ENCODE peak calls at places on chromosome 17, in eight cellular contexts. One of them, this sample, is unnamed.

GRCh38 chr17:79971651-79972050 is 64.0 kb downstream of the TBC1D16 start:
- DNase-seq in endothelial cell of umbilical vein: no peak
- DNase-seq in GM12878: no peak
- DNase-seq in stomach: no peak
- DNase-seq in HCT116: no peak
- DNase-seq in GM23338: no peak
- DNase-seq in breast epithelium: peak
- DNase-seq in prostate gland: no peak
- DNase-seq in this sample: no peak

GRCh38 chr17:41695954-41696720 is 7.5 kb downstream of the EIF1 start:
- DNase-seq in endothelial cell of umbilical vein: peak
- DNase-seq in GM12878: no peak
- DNase-seq in stomach: peak
- DNase-seq in HCT116: peak
- DNase-seq in GM23338: peak
- DNase-seq in breast epithelium: no peak
- DNase-seq in prostate gland: no peak
- DNase-seq in this sample: peak

GRCh38 chr17:77316191-77316641 is 175.4 kb downstream of the SEC14L1 start:
- DNase-seq in endothelial cell of umbilical vein: no peak
- DNase-seq in GM12878: no peak
- DNase-seq in stomach: no peak
- DNase-seq in HCT116: no peak
- DNase-seq in GM23338: peak
- DNase-seq in breast epithelium: no peak
- DNase-seq in prostate gland: no peak
- DNase-seq in this sample: no peak

GRCh38 chr17:73942668-73943415 is 260.6 kb upstream of the RPL38 start:
- DNase-seq in endothelial cell of umbilical vein: no peak
- DNase-seq in GM12878: no peak
- DNase-seq in stomach: no peak
- DNase-seq in HCT116: no peak
- DNase-seq in GM23338: no peak
- DNase-seq in breast epithelium: no peak
- DNase-seq in prostate gland: no peak
- DNase-seq in this sample: no peak

GRCh38 chr17:14790518-14790917 is 474.6 kb downstream of the PMP22 start:
- DNase-seq in endothelial cell of umbilical vein: no peak
- DNase-seq in GM12878: no peak
- DNase-seq in stomach: no peak
- DNase-seq in HCT116: no peak
- DNase-seq in GM23338: no peak
- DNase-seq in breast epithelium: no peak
- DNase-seq in prostate gland: no peak
- DNase-seq in this sample: no peak

GRCh38 chr17:49456172-49456965 is 38.7 kb upstream of the NGFR start:
- DNase-seq in endothelial cell of umbilical vein: no peak
- DNase-seq in GM12878: no peak
- DNase-seq in stomach: no peak
- DNase-seq in HCT116: no peak
- DNase-seq in GM23338: no peak
- DNase-seq in breast epithelium: no peak
- DNase-seq in prostate gland: no peak
- DNase-seq in this sample: no peak

GRCh38 chr17:67095803-67096202 is 51.4 kb downstream of the CACNG1 start:
- DNase-seq in endothelial cell of umbilical vein: no peak
- DNase-seq in GM12878: no peak
- DNase-seq in stomach: no peak
- DNase-seq in HCT116: no peak
- DNase-seq in GM23338: no peak
- DNase-seq in breast epithelium: no peak
- DNase-seq in prostate gland: no peak
- DNase-seq in this sample: no peak

GRCh38 chr17:49021095-49021767 is 24.0 kb downstream of the IGF2BP1 start:
- DNase-seq in endothelial cell of umbilical vein: peak
- DNase-seq in GM12878: no peak
- DNase-seq in stomach: no peak
- DNase-seq in HCT116: no peak
- DNase-seq in GM23338: peak
- DNase-seq in breast epithelium: no peak
- DNase-seq in prostate gland: no peak
- DNase-seq in this sample: no peak

GRCh38 chr17:82956146-82956725 is 116.4 kb upstream of the ZNF750 start:
- DNase-seq in endothelial cell of umbilical vein: no peak
- DNase-seq in GM12878: no peak
- DNase-seq in stomach: peak
- DNase-seq in HCT116: no peak
- DNase-seq in GM23338: no peak
- DNase-seq in breast epithelium: peak
- DNase-seq in prostate gland: no peak
- DNase-seq in this sample: no peak

GRCh38 chr17:39604911-39605491 is 2.7 kb downstream of the NEUROD2 start:
- DNase-seq in endothelial cell of umbilical vein: no peak
- DNase-seq in GM12878: no peak
- DNase-seq in stomach: no peak
- DNase-seq in HCT116: no peak
- DNase-seq in GM23338: peak
- DNase-seq in breast epithelium: no peak
- DNase-seq in prostate gland: no peak
- DNase-seq in this sample: no peak

GRCh38 chr17:35766489-35766877 is 5.8 kb downstream of the C17orf50 start:
- DNase-seq in endothelial cell of umbilical vein: no peak
- DNase-seq in GM12878: no peak
- DNase-seq in stomach: no peak
- DNase-seq in HCT116: no peak
- DNase-seq in GM23338: no peak
- DNase-seq in breast epithelium: no peak
- DNase-seq in prostate gland: no peak
- DNase-seq in this sample: no peak

GRCh38 chr17:78291944-78292910 is 60.8 kb downstream of the TMEM235 start:
- DNase-seq in endothelial cell of umbilical vein: no peak
- DNase-seq in GM12878: no peak
- DNase-seq in stomach: no peak
- DNase-seq in HCT116: no peak
- DNase-seq in GM23338: no peak
- DNase-seq in breast epithelium: no peak
- DNase-seq in prostate gland: no peak
- DNase-seq in this sample: no peak

GRCh38 chr17:6640536-6641373 is at the start of the genes KIAA0753 and TXNDC17:
- DNase-seq in endothelial cell of umbilical vein: peak
- DNase-seq in GM12878: peak
- DNase-seq in stomach: peak
- DNase-seq in HCT116: peak
- DNase-seq in GM23338: peak
- DNase-seq in breast epithelium: peak
- DNase-seq in prostate gland: peak
- DNase-seq in this sample: peak

GRCh38 chr17:31518478-31518877 is 127.0 kb downstream of the RAB11FIP4 start:
- DNase-seq in endothelial cell of umbilical vein: no peak
- DNase-seq in GM12878: no peak
- DNase-seq in stomach: no peak
- DNase-seq in HCT116: no peak
- DNase-seq in GM23338: no peak
- DNase-seq in breast epithelium: no peak
- DNase-seq in prostate gland: no peak
- DNase-seq in this sample: no peak

GRCh38 chr17:79645777-79646088 is 34.9 kb upstream of the RBFOX3 start:
- DNase-seq in endothelial cell of umbilical vein: no peak
- DNase-seq in GM12878: no peak
- DNase-seq in stomach: peak
- DNase-seq in HCT116: no peak
- DNase-seq in GM23338: no peak
- DNase-seq in breast epithelium: peak
- DNase-seq in prostate gland: no peak
- DNase-seq in this sample: no peak

GRCh38 chr17:70310251-70310672 is 140.9 kb downstream of the KCNJ2 start:
- DNase-seq in endothelial cell of umbilical vein: no peak
- DNase-seq in GM12878: no peak
- DNase-seq in stomach: no peak
- DNase-seq in HCT116: no peak
- DNase-seq in GM23338: no peak
- DNase-seq in breast epithelium: no peak
- DNase-seq in prostate gland: no peak
- DNase-seq in this sample: no peak

GRCh38 chr17:57125406-57125805 is 40.4 kb downstream of the AKAP1 start:
- DNase-seq in endothelial cell of umbilical vein: no peak
- DNase-seq in GM12878: no peak
- DNase-seq in stomach: no peak
- DNase-seq in HCT116: no peak
- DNase-seq in GM23338: no peak
- DNase-seq in breast epithelium: no peak
- DNase-seq in prostate gland: no peak
- DNase-seq in this sample: no peak

GRCh38 chr17:9522074-9522473 is 53.5 kb downstream of the STX8 start:
- DNase-seq in endothelial cell of umbilical vein: peak
- DNase-seq in GM12878: no peak
- DNase-seq in stomach: no peak
- DNase-seq in HCT116: no peak
- DNase-seq in GM23338: peak
- DNase-seq in breast epithelium: no peak
- DNase-seq in prostate gland: no peak
- DNase-seq in this sample: peak

GRCh38 chr17:29559640-29560039 is 7.2 kb downstream of the ABHD15 start:
- DNase-seq in endothelial cell of umbilical vein: no peak
- DNase-seq in GM12878: no peak
- DNase-seq in stomach: no peak
- DNase-seq in HCT116: no peak
- DNase-seq in GM23338: no peak
- DNase-seq in breast epithelium: no peak
- DNase-seq in prostate gland: no peak
- DNase-seq in this sample: no peak

GRCh38 chr17:5921919-5922318 is 148.3 kb upstream of the WSCD1 start:
- DNase-seq in endothelial cell of umbilical vein: no peak
- DNase-seq in GM12878: no peak
- DNase-seq in stomach: no peak
- DNase-seq in HCT116: peak
- DNase-seq in GM23338: no peak
- DNase-seq in breast epithelium: no peak
- DNase-seq in prostate gland: no peak
- DNase-seq in this sample: no peak

GRCh38 chr17:6069611-6070279 is 434 bp upstream of the WSCD1 start:
- DNase-seq in endothelial cell of umbilical vein: peak
- DNase-seq in GM12878: no peak
- DNase-seq in stomach: no peak
- DNase-seq in HCT116: no peak
- DNase-seq in GM23338: peak
- DNase-seq in breast epithelium: no peak
- DNase-seq in prostate gland: no peak
- DNase-seq in this sample: no peak

GRCh38 chr17:53896047-53896446 is 73.3 kb downstream of the KIF2B start:
- DNase-seq in endothelial cell of umbilical vein: no peak
- DNase-seq in GM12878: no peak
- DNase-seq in stomach: no peak
- DNase-seq in HCT116: no peak
- DNase-seq in GM23338: peak
- DNase-seq in breast epithelium: no peak
- DNase-seq in prostate gland: no peak
- DNase-seq in this sample: no peak

GRCh38 chr17:74280093-74280513 is 6.1 kb downstream of the DNAI2 start:
- DNase-seq in endothelial cell of umbilical vein: no peak
- DNase-seq in GM12878: no peak
- DNase-seq in stomach: no peak
- DNase-seq in HCT116: no peak
- DNase-seq in GM23338: no peak
- DNase-seq in breast epithelium: no peak
- DNase-seq in prostate gland: no peak
- DNase-seq in this sample: peak

GRCh38 chr17:28552201-28552999 is at the start of gene UNC119:
- DNase-seq in endothelial cell of umbilical vein: peak
- DNase-seq in GM12878: no peak
- DNase-seq in stomach: peak
- DNase-seq in HCT116: no peak
- DNase-seq in GM23338: peak
- DNase-seq in breast epithelium: peak
- DNase-seq in prostate gland: peak
- DNase-seq in this sample: peak
- TF ChIP-seq POLR2AphosphoS5 in endothelial cell of umbilical vein: peak
- TF ChIP-seq POLR2AphosphoS5 in GM12878: peak
- TF ChIP-seq POLR2AphosphoS5 in stomach: peak
- TF ChIP-seq POLR2AphosphoS5 in HCT116: peak
- TF ChIP-seq POLR2AphosphoS5 in GM23338: peak
- TF ChIP-seq POLR2AphosphoS5 in breast epithelium: no peak
- TF ChIP-seq POLR2AphosphoS5 in prostate gland: no peak
- TF ChIP-seq POLR2AphosphoS5 in this sample: peak

GRCh38 chr17:16439867-16440351 is 24.5 kb downstream of the TRPV2 start:
- DNase-seq in endothelial cell of umbilical vein: peak
- DNase-seq in GM12878: no peak
- DNase-seq in stomach: no peak
- DNase-seq in HCT116: no peak
- DNase-seq in GM23338: no peak
- DNase-seq in breast epithelium: no peak
- DNase-seq in prostate gland: no peak
- DNase-seq in this sample: no peak
- TF ChIP-seq POLR2AphosphoS5 in endothelial cell of umbilical vein: no peak
- TF ChIP-seq POLR2AphosphoS5 in GM12878: peak
- TF ChIP-seq POLR2AphosphoS5 in stomach: peak
- TF ChIP-seq POLR2AphosphoS5 in HCT116: no peak
- TF ChIP-seq POLR2AphosphoS5 in GM23338: peak
- TF ChIP-seq POLR2AphosphoS5 in breast epithelium: no peak
- TF ChIP-seq POLR2AphosphoS5 in prostate gland: no peak
- TF ChIP-seq POLR2AphosphoS5 in this sample: peak

GRCh38 chr17:58352843-58353719 is 1.1 kb upstream of the SUPT4H1 start:
- DNase-seq in endothelial cell of umbilical vein: peak
- DNase-seq in GM12878: no peak
- DNase-seq in stomach: no peak
- DNase-seq in HCT116: no peak
- DNase-seq in GM23338: peak
- DNase-seq in breast epithelium: no peak
- DNase-seq in prostate gland: peak
- DNase-seq in this sample: no peak
- TF ChIP-seq POLR2AphosphoS5 in endothelial cell of umbilical vein: no peak
- TF ChIP-seq POLR2AphosphoS5 in GM12878: peak
- TF ChIP-seq POLR2AphosphoS5 in stomach: peak
- TF ChIP-seq POLR2AphosphoS5 in HCT116: no peak
- TF ChIP-seq POLR2AphosphoS5 in GM23338: no peak
- TF ChIP-seq POLR2AphosphoS5 in breast epithelium: no peak
- TF ChIP-seq POLR2AphosphoS5 in prostate gland: peak
- TF ChIP-seq POLR2AphosphoS5 in this sample: peak

GRCh38 chr17:7636192-7636591 is 6.3 kb downstream of the SHBG start:
- DNase-seq in endothelial cell of umbilical vein: no peak
- DNase-seq in GM12878: no peak
- DNase-seq in stomach: no peak
- DNase-seq in HCT116: no peak
- DNase-seq in GM23338: no peak
- DNase-seq in breast epithelium: no peak
- DNase-seq in prostate gland: no peak
- DNase-seq in this sample: no peak

GRCh38 chr17:7644768-7645167 is 6.0 kb upstream of the ATP1B2 start:
- DNase-seq in endothelial cell of umbilical vein: no peak
- DNase-seq in GM12878: no peak
- DNase-seq in stomach: no peak
- DNase-seq in HCT116: no peak
- DNase-seq in GM23338: no peak
- DNase-seq in breast epithelium: no peak
- DNase-seq in prostate gland: no peak
- DNase-seq in this sample: no peak

GRCh38 chr17:7640783-7641182 is 9.9 kb upstream of the ATP1B2 start:
- DNase-seq in endothelial cell of umbilical vein: no peak
- DNase-seq in GM12878: no peak
- DNase-seq in stomach: no peak
- DNase-seq in HCT116: no peak
- DNase-seq in GM23338: no peak
- DNase-seq in breast epithelium: no peak
- DNase-seq in prostate gland: no peak
- DNase-seq in this sample: no peak
- TF ChIP-seq POLR2AphosphoS5 in endothelial cell of umbilical vein: no peak
- TF ChIP-seq POLR2AphosphoS5 in GM12878: no peak
- TF ChIP-seq POLR2AphosphoS5 in stomach: no peak
- TF ChIP-seq POLR2AphosphoS5 in HCT116: no peak
- TF ChIP-seq POLR2AphosphoS5 in GM23338: no peak
- TF ChIP-seq POLR2AphosphoS5 in breast epithelium: no peak
- TF ChIP-seq POLR2AphosphoS5 in prostate gland: no peak
- TF ChIP-seq POLR2AphosphoS5 in this sample: no peak

This sample was measured in GM12891.